ENCODE peak calls at places on chromosomes 5 and 9, in eight cellular contexts. E is K562, A is HepG2, D is upper lobe of left lung, Y is Panc1, U is GM23338, V is HCT116, G is GM12878. I is an unnamed sample.

GRCh38 chr5:42888771-42889170 is 77.1 kb upstream of the SELENOP start:
- ATAC-seq in A (peak; percentile 23), U (no peak), E (peak; percentile 11), Y (no peak), V (no peak), D (no peak), G (no peak), I (no peak)

GRCh38 chr9:130535818-130536521 is 43.4 kb upstream of the FUBP3 start:
- ATAC-seq in V (no peak), U (peak; percentile 45), G (no peak), A (peak; percentile 76), Y (no peak), D (no peak), E (peak; percentile 83), I (no peak)

GRCh38 chr5:154766558-154767281 is 11.5 kb downstream of the LARP1 start:
- ATAC-seq in G (peak; percentile 20), V (no peak), E (peak; percentile 3), U (no peak), A (no peak), D (no peak), Y (no peak), I (no peak)

GRCh38 chr5:30908356-30908755 is 285.1 kb upstream of the CDH6 start:
- ATAC-seq in A (no peak), V (no peak), U (peak; percentile 76), E (no peak), D (no peak), G (no peak), Y (no peak), I (no peak)

GRCh38 chr5:158544388-158545339 is 555.1 kb downstream of the EBF1 start:
- ATAC-seq in Y (no peak), E (no peak), A (no peak), U (no peak), V (no peak), G (peak; percentile 31), D (no peak), I (no peak)

GRCh38 chr9:20623021-20623747 is 885 bp upstream of the MLLT3 start:
- ATAC-seq in D (no peak), U (peak; percentile 4), A (peak; percentile 5), Y (no peak), V (no peak), G (peak; percentile 36), E (no peak), I (no peak)

GRCh38 chr9:78121488-78121887 is 89.9 kb upstream of the GNAQ start:
- ATAC-seq in Y (no peak), V (peak; percentile 62), D (no peak), A (no peak), G (peak; percentile 22), E (peak; percentile 66), U (peak; percentile 57), I (no peak)

GRCh38 chr5:172904643-172905345 is 54.4 kb upstream of the RPL26L1 start:
- ATAC-seq in D (peak; percentile 84), Y (no peak), A (no peak), E (no peak), G (no peak), U (peak; percentile 7), V (peak; percentile 55), I (peak; percentile 71)

GRCh38 chr5:154647760-154648143 is 107.4 kb upstream of the LARP1 start:
- ATAC-seq in D (no peak), A (peak; percentile 64), U (peak; percentile 26), G (peak; percentile 12), E (peak; percentile 31), V (no peak), Y (no peak), I (no peak)

GRCh38 chr5:85049020-85049419 is 664.3 kb upstream of the EDIL3 start:
- ATAC-seq in D (peak; percentile 63), V (peak; percentile 86), Y (no peak), E (no peak), U (peak; percentile 96), A (peak; percentile 89), G (peak; percentile 91), I (no peak)

GRCh38 chr9:35919212-35920003 is 10.1 kb downstream of the SPAAR start:
- ATAC-seq in Y (no peak), A (no peak), V (no peak), E (no peak), U (no peak), G (no peak), D (no peak), I (no peak)

GRCh38 chr9:5748438-5748837 is 84.5 kb downstream of the ERMP1 start:
- ATAC-seq in G (no peak), A (no peak), U (no peak), Y (no peak), D (no peak), E (no peak), V (no peak), I (no peak)

GRCh38 chr5:147481376-147481775 is 28.5 kb downstream of the DPYSL3 start:
- ATAC-seq in Y (no peak), D (no peak), V (no peak), G (peak; percentile 65), U (no peak), A (no peak), E (no peak), I (no peak)

GRCh38 chr9:19286634-19287188 is 56.2 kb downstream of the DENND4C start:
- ATAC-seq in U (no peak), E (peak; percentile 32), A (no peak), V (peak; percentile 54), G (no peak), D (no peak), Y (no peak), I (no peak)

GRCh38 chr9:108550111-108550510 is 305.7 kb downstream of the ACTL7B start:
- ATAC-seq in V (no peak), D (no peak), E (no peak), G (no peak), A (no peak), U (no peak), Y (no peak), I (no peak)

GRCh38 chr9:108553111-108553635 is 302.6 kb downstream of the ACTL7B start:
- ATAC-seq in E (no peak), D (no peak), V (peak; percentile 10), A (no peak), Y (no peak), U (no peak), G (no peak), I (no peak)

GRCh38 chr9:108549184-108549583 is 306.6 kb downstream of the ACTL7B start:
- ATAC-seq in V (no peak), E (no peak), Y (no peak), U (no peak), D (peak; percentile 23), A (no peak), G (no peak), I (no peak)

GRCh38 chr9:108551030-108551964 is 304.5 kb downstream of the ACTL7B start:
- ATAC-seq in A (no peak), Y (peak; percentile 80), G (no peak), E (no peak), V (peak; percentile 78), U (peak; percentile 45), D (no peak), I (no peak)

DNA sequence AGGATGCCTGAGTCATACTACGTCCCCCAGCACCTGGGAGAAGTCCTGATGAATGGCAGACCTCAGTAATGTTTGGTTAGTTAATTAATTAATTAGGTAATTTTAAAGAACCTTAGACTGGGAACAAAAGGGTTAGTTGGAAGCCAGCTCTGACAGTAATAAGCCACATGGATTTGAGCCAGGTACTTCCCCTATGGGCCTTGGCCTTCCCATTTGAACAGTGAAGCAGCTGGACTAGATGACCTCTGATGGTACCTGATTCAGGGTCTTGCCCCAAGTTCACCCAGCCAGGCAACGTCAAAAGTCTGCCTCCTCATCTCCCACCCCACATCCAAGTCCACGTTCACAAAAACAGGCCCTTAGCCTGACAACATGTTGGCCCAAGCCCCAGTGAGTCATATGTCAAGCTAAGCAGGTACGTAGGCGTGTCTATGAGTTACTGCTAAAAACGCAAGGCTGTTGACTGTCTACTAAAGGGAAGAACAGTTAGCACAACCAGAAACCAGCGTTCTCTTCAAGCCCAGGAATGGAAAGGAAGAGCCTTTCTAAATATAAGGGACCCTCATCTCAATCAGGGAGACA is 303.2 kb downstream of the ACTL7B start:
- ATAC-seq in E (no peak), A (no peak), D (no peak), U (no peak), G (no peak), V (peak; percentile 79), Y (no peak), I (no peak)
- TF ChIP-seq POLR2AphosphoS5 in E (no peak), A (no peak), D (no peak), U (no peak), G (no peak), V (no peak), Y (no peak), I (no peak)

DNA sequence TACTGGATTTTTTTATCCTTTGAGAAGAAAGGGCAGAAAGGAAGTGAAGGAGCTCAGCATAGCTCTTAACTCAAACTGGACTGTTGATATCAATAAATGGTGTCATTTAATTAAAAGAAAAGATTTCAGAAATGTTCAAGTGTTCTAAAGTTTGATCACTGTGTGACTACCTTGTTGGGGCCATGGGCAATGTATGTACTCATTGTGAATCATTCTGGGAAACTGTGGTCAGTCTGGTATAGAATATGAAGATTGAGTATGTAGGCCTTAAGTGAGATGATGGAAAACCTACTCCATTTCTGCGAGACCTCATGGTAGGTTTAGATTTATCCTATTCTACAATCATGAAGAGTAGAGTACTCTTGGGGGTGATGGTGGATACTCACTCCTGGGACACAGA is 164.5 kb upstream of the RGS7BP start:
- ATAC-seq in E (no peak), G (no peak), Y (no peak), V (no peak), A (no peak), U (no peak), D (no peak), I (no peak)
- TF ChIP-seq CTCF in E (no peak), G (no peak), Y (no peak), V (no peak), A (no peak), U (no peak), D (no peak), I (no peak)

DNA sequence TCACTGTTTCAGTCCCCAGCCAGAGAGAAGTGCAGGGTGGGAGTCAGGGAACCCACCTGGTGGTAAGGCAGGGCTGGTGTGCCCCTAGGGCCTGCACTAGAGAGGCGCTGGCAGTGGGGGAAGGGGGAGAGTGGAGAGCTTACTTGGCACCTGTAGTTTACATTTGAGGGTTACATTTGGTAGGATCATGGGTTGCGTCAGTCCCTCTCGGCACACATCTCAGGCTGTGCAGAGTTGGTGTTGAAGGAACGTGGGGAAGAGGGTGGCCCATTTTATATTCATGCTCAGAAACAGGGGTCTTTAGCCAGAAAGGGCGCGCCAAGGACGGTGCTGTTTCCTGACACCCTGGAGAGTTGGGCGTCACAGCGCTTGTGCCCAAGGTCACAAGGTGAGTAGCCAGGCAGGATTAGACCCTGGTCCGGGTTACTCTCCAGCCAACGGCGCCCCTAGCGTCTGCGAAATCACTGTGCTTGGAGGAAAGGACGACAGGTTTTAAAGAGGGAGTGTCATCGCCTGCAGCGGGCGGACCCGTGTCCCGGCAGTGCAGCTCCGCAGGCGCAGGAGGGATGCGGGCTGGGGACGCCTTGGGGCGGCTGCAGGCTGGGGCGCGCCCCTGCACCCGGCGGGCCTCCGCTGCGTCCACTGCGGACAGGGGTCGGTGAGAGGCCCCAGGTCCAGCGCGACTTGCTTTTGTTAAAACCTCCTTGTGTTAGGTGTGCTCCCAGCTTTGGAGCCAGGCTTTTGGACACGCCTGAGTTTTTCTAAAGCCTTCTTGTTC is 272.6 kb downstream of the FANCC start:
- ATAC-seq in U (peak; percentile 86), D (peak; percentile 23), E (no peak), G (no peak), A (no peak), V (no peak), Y (peak; percentile 86), I (peak; percentile 30)
- TF ChIP-seq POLR2AphosphoS5 in U (no peak), D (no peak), E (no peak), G (no peak), A (no peak), V (no peak), Y (no peak), I (no peak)

GRCh38 chr5:168883253-168883880 is 304.2 kb upstream of the PANK3 start:
- ATAC-seq in Y (no peak), D (no peak), G (no peak), V (no peak), E (no peak), U (peak; percentile 34), A (no peak), I (no peak)
- TF ChIP-seq CTCF in Y (no peak), D (no peak), G (no peak), V (no peak), E (no peak), U (no peak), A (no peak), I (no peak)

I was measured in gastroesophageal sphincter.